ENCODE peak calls at places on chromosomes 16 and 17, in ten cellular contexts. Z is EH; I is keratinocyte; U is T-helper 2 cell; Q is A172; X is NCI-H748 treated with DMSO at 0.1 percent for 48 hours; T is T1000; F is GM12864; E is stimulated activated CD4-positive, alpha-beta T cell treated with anti-CD3 and anti-CD28 coated beads, Interleukin-4, amount 100 ng/mL, for 24 hours; N is HEK293T. W is an unnamed sample.

GRCh38 chr16:1981972-1982574 is 804 bp upstream of the NOXO1 start:
- DNase-seq in Z (no peak), Q (no peak), X (no peak), F (no peak), E (no peak), I (no peak), N (no peak), T (no peak), U (no peak), W (no peak)

GRCh38 chr16:29651950-29652349 is 11.1 kb upstream of the SPN start:
- DNase-seq in Z (no peak), X (no peak), E (no peak), Q (no peak), I (no peak), T (no peak), U (no peak), F (no peak), N (no peak), W (no peak)

GRCh38 chr17:43713494-43714162 is 45.0 kb downstream of the SOST start:
- DNase-seq in Z (peak; percentile 41), U (no peak), Q (no peak), X (peak; percentile 12), E (no peak), I (no peak), N (peak; percentile 49), F (no peak), T (no peak), W (peak; percentile 15)

GRCh38 chr16:12988071-12988470 is 86.7 kb downstream of the SHISA9 start:
- DNase-seq in F (no peak), I (no peak), Q (no peak), Z (no peak), X (no peak), E (no peak), T (no peak), U (no peak), N (no peak), W (no peak)

GRCh38 chr17:77284023-77284617 is 143.4 kb downstream of the SEC14L1 start:
- DNase-seq in F (no peak), Z (no peak), E (no peak), T (no peak), I (no peak), X (no peak), Q (no peak), N (no peak), U (no peak), W (no peak)

GRCh38 chr17:70107441-70107840 is 32.4 kb downstream of the KCNJ16 start:
- DNase-seq in Z (no peak), X (no peak), I (no peak), Q (no peak), F (no peak), U (no peak), E (no peak), N (no peak), T (no peak), W (no peak)

GRCh38 chr17:78976907-78977680 is 2.6 kb downstream of the LGALS3BP start:
- DNase-seq in I (no peak), Z (no peak), X (no peak), E (no peak), T (no peak), N (no peak), F (no peak), U (no peak), Q (no peak), W (no peak)

GRCh38 chr17:61294777-61295176 is 104.9 kb upstream of the TBX2 start:
- DNase-seq in X (no peak), Z (peak; percentile 86), N (no peak), Q (peak; percentile 69), F (no peak), I (no peak), U (no peak), E (no peak), T (peak; percentile 34), W (no peak)

GRCh38 chr17:53626286-53626685 is 196.4 kb upstream of the KIF2B start:
- DNase-seq in Z (peak; percentile 65), U (no peak), F (no peak), I (peak; percentile 36), Q (peak; percentile 86), X (no peak), N (no peak), E (no peak), T (no peak), W (no peak)

GRCh38 chr16:4361033-4361943 is 10.2 kb upstream of the PAM16 start:
- DNase-seq in N (no peak), I (no peak), F (no peak), X (no peak), Q (no peak), T (no peak), U (no peak), Z (no peak), E (no peak), W (no peak)

GRCh38 chr17:78365561-78366108 is 5.8 kb upstream of the SOCS3 start:
- DNase-seq in U (no peak), Q (no peak), N (no peak), E (no peak), T (no peak), I (no peak), F (no peak), Z (peak; percentile 86), X (no peak), W (no peak)

W was measured in activated CD4-positive, alpha-beta T cell treated with anti-CD3 and anti-CD28 coated beads for 48 hours.